ENCODE peak calls at places on chromosomes 4 and X, in five cellular contexts. One of them, this sample, is unnamed. For H3K4me1 and H3K36me3, the result is how much of the 10 kb centered on the place peaks cover.

GRCh38 chr4:179626687-179627086 is 2184.4 kb upstream of the AGA start:
- DNase-seq in tibial nerve: no peak
- DNase-seq in CD8-positive, alpha-beta memory T cell: no peak
- DNase-seq in tibial artery: no peak
- DNase-seq in lower lobe of right lung: no peak
- DNase-seq in this sample: no peak

GRCh38 chrX:105297041-105297440 is 76.5 kb upstream of the TEX13A start:
- DNase-seq in CD8-positive, alpha-beta memory T cell: no peak
- DNase-seq in lower lobe of right lung: no peak
- DNase-seq in tibial artery: no peak
- DNase-seq in tibial nerve: no peak
- DNase-seq in this sample: no peak

GRCh38 chr4:19380600-19380999 is 871.1 kb upstream of the SLIT2 start:
- DNase-seq in CD8-positive, alpha-beta memory T cell: no peak
- DNase-seq in tibial nerve: no peak
- DNase-seq in lower lobe of right lung: no peak
- DNase-seq in tibial artery: no peak
- DNase-seq in this sample: no peak

GRCh38 chr4:74659576-74660411 is 134.5 kb downstream of the BTC start:
- DNase-seq in lower lobe of right lung: no peak
- DNase-seq in CD8-positive, alpha-beta memory T cell: no peak
- DNase-seq in tibial nerve: no peak
- DNase-seq in tibial artery: no peak
- DNase-seq in this sample: no peak

GRCh38 chrX:119093991-119094741 is 21.4 kb downstream of the CT47C1 start:
- DNase-seq in lower lobe of right lung: no peak
- DNase-seq in CD8-positive, alpha-beta memory T cell: no peak
- DNase-seq in tibial nerve: no peak
- DNase-seq in tibial artery: no peak
- DNase-seq in this sample: no peak

GRCh38 chr4:51894246-51894645 is 51.3 kb downstream of the DCUN1D4 start:
- DNase-seq in lower lobe of right lung: no peak
- DNase-seq in tibial artery: no peak
- DNase-seq in CD8-positive, alpha-beta memory T cell: no peak
- DNase-seq in tibial nerve: no peak
- DNase-seq in this sample: no peak

GRCh38 chr4:111027526-111027925 is 404.6 kb upstream of the PITX2 start:
- DNase-seq in lower lobe of right lung: no peak
- DNase-seq in CD8-positive, alpha-beta memory T cell: no peak
- DNase-seq in tibial artery: no peak
- DNase-seq in tibial nerve: no peak
- DNase-seq in this sample: no peak

GRCh38 chr4:156118821-156119220 is 165.2 kb upstream of the CTSO start:
- DNase-seq in lower lobe of right lung: no peak
- DNase-seq in tibial artery: no peak
- DNase-seq in tibial nerve: no peak
- DNase-seq in CD8-positive, alpha-beta memory T cell: no peak
- DNase-seq in this sample: no peak

GRCh38 chrX:100615015-100615414 is 21.6 kb downstream of the TSPAN6 start:
- DNase-seq in tibial nerve: no peak
- DNase-seq in lower lobe of right lung: no peak
- DNase-seq in CD8-positive, alpha-beta memory T cell: no peak
- DNase-seq in tibial artery: no peak
- DNase-seq in this sample: no peak

GRCh38 chrX:56764975-56765791 is 36.1 kb downstream of the NBDY start:
- DNase-seq in CD8-positive, alpha-beta memory T cell: no peak
- DNase-seq in tibial artery: no peak
- DNase-seq in tibial nerve: no peak
- DNase-seq in lower lobe of right lung: no peak
- DNase-seq in this sample: no peak

GRCh38 chrX:131802836-131803626 is 220.1 kb upstream of the STK26 start:
- DNase-seq in lower lobe of right lung: no peak
- DNase-seq in tibial artery: no peak
- DNase-seq in tibial nerve: no peak
- DNase-seq in CD8-positive, alpha-beta memory T cell: peak
- DNase-seq in this sample: peak

GRCh38 chrX:84064164-84064563 is 123.8 kb downstream of the RPS6KA6 start:
- DNase-seq in lower lobe of right lung: no peak
- DNase-seq in CD8-positive, alpha-beta memory T cell: no peak
- DNase-seq in tibial artery: no peak
- DNase-seq in tibial nerve: no peak
- DNase-seq in this sample: no peak

GRCh38 chr4:16082424-16083216 is 1.2 kb downstream of the PROM1 start:
- DNase-seq in tibial artery: no peak
- DNase-seq in lower lobe of right lung: peak
- DNase-seq in tibial nerve: no peak
- DNase-seq in CD8-positive, alpha-beta memory T cell: no peak
- DNase-seq in this sample: peak

GRCh38 chr4:113457886-113458285 is 303.7 kb downstream of the CAMK2D start:
- DNase-seq in tibial artery: no peak
- DNase-seq in tibial nerve: no peak
- DNase-seq in lower lobe of right lung: no peak
- DNase-seq in CD8-positive, alpha-beta memory T cell: no peak
- DNase-seq in this sample: no peak

GRCh38 chr4:113452868-113453620 is 308.5 kb downstream of the CAMK2D start:
- DNase-seq in lower lobe of right lung: no peak
- DNase-seq in tibial artery: no peak
- DNase-seq in tibial nerve: no peak
- DNase-seq in CD8-positive, alpha-beta memory T cell: no peak
- DNase-seq in this sample: no peak

GRCh38 chr4:113450681-113451080 is 310.9 kb downstream of the CAMK2D start:
- DNase-seq in tibial artery: no peak
- DNase-seq in tibial nerve: no peak
- DNase-seq in lower lobe of right lung: no peak
- DNase-seq in CD8-positive, alpha-beta memory T cell: no peak
- DNase-seq in this sample: no peak

GRCh38 chr4:113452152-113452551 is 309.4 kb downstream of the CAMK2D start:
- DNase-seq in tibial nerve: no peak
- DNase-seq in CD8-positive, alpha-beta memory T cell: no peak
- DNase-seq in lower lobe of right lung: no peak
- DNase-seq in tibial artery: no peak
- DNase-seq in this sample: no peak

DNA sequence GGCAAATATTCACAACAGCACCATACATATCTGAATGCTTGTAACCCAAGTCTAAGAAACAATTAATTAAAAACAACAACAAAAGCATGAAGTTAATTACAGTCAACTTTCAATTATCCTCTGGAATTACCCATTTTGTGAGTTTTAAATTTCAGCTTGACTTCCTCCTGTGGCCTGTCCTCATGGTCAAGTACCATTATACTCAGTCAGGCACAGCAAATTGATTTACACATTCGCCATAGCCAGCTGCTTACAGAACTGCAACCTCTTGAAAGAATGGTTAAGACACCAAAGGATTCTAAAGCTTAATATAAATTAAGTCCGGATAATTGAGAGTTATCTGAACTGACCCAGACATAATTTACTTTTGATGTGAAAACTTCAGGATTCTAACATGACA is 306.5 kb downstream of the CAMK2D start:
- DNase-seq in tibial artery: no peak
- DNase-seq in tibial nerve: no peak
- DNase-seq in lower lobe of right lung: no peak
- DNase-seq in CD8-positive, alpha-beta memory T cell: no peak
- DNase-seq in this sample: no peak
- H3K4me1 ChIP-seq in tibial artery: under half
- H3K4me1 ChIP-seq in tibial nerve: under half
- H3K4me1 ChIP-seq in lower lobe of right lung: under half
- H3K4me1 ChIP-seq in CD8-positive, alpha-beta memory T cell: under half
- H3K4me1 ChIP-seq in this sample: under half

GRCh38 chr4:77170926-77171325 is 13.9 kb downstream of the CCNG2 start:
- DNase-seq in CD8-positive, alpha-beta memory T cell: no peak
- DNase-seq in tibial nerve: no peak
- DNase-seq in tibial artery: no peak
- DNase-seq in lower lobe of right lung: no peak
- DNase-seq in this sample: no peak

GRCh38 chr4:77169496-77169895 is 12.5 kb downstream of the CCNG2 start:
- DNase-seq in CD8-positive, alpha-beta memory T cell: no peak
- DNase-seq in tibial nerve: no peak
- DNase-seq in lower lobe of right lung: no peak
- DNase-seq in tibial artery: no peak
- DNase-seq in this sample: no peak

GRCh38 chr4:77167173-77167572 is 10.2 kb downstream of the CCNG2 start:
- DNase-seq in CD8-positive, alpha-beta memory T cell: no peak
- DNase-seq in tibial nerve: no peak
- DNase-seq in lower lobe of right lung: no peak
- DNase-seq in tibial artery: no peak
- DNase-seq in this sample: no peak

GRCh38 chr4:77163636-77164035 is 6.6 kb downstream of the CCNG2 start:
- DNase-seq in tibial nerve: no peak
- DNase-seq in CD8-positive, alpha-beta memory T cell: no peak
- DNase-seq in tibial artery: no peak
- DNase-seq in lower lobe of right lung: no peak
- DNase-seq in this sample: no peak

DNA sequence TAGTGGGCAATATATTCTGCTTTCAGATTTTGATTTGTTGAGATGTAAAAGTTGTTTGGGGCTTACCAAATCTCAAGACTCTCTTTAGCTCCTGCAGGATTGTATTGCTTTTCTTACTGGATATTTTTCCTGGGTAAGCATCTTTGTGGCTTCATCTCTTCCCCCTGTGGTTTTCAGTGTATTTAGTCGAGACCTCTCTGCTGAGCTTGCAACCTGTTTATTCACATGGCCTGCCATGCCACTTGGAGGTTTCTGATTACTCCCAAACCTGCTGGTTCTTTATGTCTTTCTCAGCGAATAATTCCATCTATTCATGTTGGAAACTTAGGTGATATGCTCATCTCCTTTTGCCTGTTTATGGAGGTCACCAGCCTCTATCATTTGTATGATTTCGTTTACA is 10.9 kb downstream of the CCNG2 start:
- DNase-seq in tibial nerve: no peak
- DNase-seq in CD8-positive, alpha-beta memory T cell: no peak
- DNase-seq in tibial artery: no peak
- DNase-seq in lower lobe of right lung: no peak
- DNase-seq in this sample: no peak
- H3K36me3 ChIP-seq in tibial nerve: half or more
- H3K36me3 ChIP-seq in CD8-positive, alpha-beta memory T cell: under half
- H3K36me3 ChIP-seq in tibial artery: half or more
- H3K36me3 ChIP-seq in lower lobe of right lung: half or more
- H3K36me3 ChIP-seq in this sample: under half

DNA sequence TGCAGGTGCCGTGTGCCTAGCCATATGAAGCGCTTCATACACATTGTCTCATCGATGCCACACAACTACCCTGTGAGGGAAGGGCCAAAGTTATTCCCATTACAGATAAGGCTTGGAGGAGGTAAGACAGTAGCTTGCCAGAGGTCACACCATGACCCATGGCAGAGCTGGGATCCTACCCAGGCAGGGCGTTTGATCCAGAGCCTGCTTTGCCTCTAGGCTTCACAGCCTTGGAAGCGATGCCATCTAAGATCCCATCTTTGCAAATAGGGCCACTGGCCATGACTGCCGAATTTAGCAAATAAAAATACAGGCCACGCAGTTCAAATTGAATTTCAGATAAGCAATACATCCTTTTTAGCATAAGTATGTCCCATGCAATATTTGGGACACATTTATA is 358.2 kb downstream of the BCOR start:
- DNase-seq in tibial nerve: no peak
- DNase-seq in lower lobe of right lung: no peak
- DNase-seq in CD8-positive, alpha-beta memory T cell: no peak
- DNase-seq in tibial artery: no peak
- DNase-seq in this sample: no peak
- H3K4me1 ChIP-seq in tibial nerve: under half
- H3K4me1 ChIP-seq in lower lobe of right lung: under half
- H3K4me1 ChIP-seq in CD8-positive, alpha-beta memory T cell: under half
- H3K4me1 ChIP-seq in tibial artery: under half
- H3K4me1 ChIP-seq in this sample: under half

GRCh38 chr4:119471259-119471658 is 149.3 kb upstream of the FABP2 start:
- DNase-seq in tibial artery: no peak
- DNase-seq in CD8-positive, alpha-beta memory T cell: no peak
- DNase-seq in lower lobe of right lung: no peak
- DNase-seq in tibial nerve: no peak
- DNase-seq in this sample: no peak
- H3K36me3 ChIP-seq in tibial artery: under half
- H3K36me3 ChIP-seq in CD8-positive, alpha-beta memory T cell: under half
- H3K36me3 ChIP-seq in lower lobe of right lung: half or more
- H3K36me3 ChIP-seq in tibial nerve: under half
- H3K36me3 ChIP-seq in this sample: under half

DNA sequence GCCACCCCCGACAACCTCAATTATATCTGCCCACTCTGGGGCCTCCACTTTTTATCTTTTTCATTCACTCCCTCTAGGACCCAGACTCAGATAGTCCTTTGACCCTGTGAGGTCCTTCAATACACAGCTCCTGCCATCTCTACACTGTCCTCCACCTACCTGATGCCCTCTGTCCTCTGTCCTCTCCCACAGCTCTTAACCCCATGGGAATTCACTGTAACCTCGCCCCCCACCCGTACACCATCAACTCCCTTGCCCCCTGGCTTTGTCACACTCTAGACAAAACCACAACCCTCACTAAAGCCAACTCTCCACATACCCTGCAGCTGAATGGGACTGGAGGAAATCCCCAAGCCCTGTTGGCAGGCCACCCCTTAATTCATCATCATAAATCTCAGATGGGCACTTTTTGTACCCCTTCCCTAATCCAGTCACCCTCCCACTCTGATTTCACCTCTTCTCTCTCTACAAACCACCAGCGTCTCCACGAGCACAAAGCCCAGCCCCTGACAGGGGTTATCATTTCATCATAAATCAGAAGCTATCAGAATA is 52.3 kb upstream of the ENPP6 start:
- DNase-seq in CD8-positive, alpha-beta memory T cell: no peak
- DNase-seq in lower lobe of right lung: no peak
- DNase-seq in tibial nerve: no peak
- DNase-seq in tibial artery: no peak
- DNase-seq in this sample: no peak
- H3K4me1 ChIP-seq in CD8-positive, alpha-beta memory T cell: under half
- H3K4me1 ChIP-seq in lower lobe of right lung: under half
- H3K4me1 ChIP-seq in tibial nerve: under half
- H3K4me1 ChIP-seq in tibial artery: under half
- H3K4me1 ChIP-seq in this sample: under half

DNA sequence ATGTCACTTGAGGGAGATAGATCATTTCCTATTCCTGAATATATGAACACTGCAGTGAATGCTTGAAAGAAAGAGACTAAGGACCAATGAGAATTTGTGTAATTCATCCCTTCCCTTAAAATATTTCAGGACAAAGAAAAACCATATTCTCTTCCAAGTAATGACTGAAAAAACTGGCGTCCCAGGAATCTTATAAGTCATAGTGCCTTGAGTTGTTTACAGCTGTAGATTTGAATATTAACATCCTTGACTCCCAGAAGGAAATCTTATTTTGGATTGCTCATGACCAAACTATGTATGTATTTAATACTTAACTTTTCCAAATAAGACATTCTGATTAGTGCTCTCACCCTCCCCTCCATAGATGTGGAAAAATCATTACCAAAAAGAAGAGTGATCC is 55.5 kb downstream of the CLDN22 start:
- DNase-seq in CD8-positive, alpha-beta memory T cell: no peak
- DNase-seq in tibial nerve: no peak
- DNase-seq in tibial artery: no peak
- DNase-seq in lower lobe of right lung: no peak
- DNase-seq in this sample: no peak
- H3K36me3 ChIP-seq in CD8-positive, alpha-beta memory T cell: under half
- H3K36me3 ChIP-seq in tibial nerve: half or more
- H3K36me3 ChIP-seq in tibial artery: under half
- H3K36me3 ChIP-seq in lower lobe of right lung: half or more
- H3K36me3 ChIP-seq in this sample: under half